ENCODE peak calls at places on chromosomes 2 and 18, in seven cellular contexts. Z is tibial artery, V is AG04450, U is dorsolateral prefrontal cortex, O is H9, M is colonic mucosa, Q is foreskin fibroblast. I is an unnamed sample.

GRCh38 chr2:128775401-128776285 is 457.0 kb upstream of the HS6ST1 start:
- DNase-seq in Z (no peak), V (no peak), U (peak), O (peak), M (peak), Q (no peak), I (no peak)

GRCh38 chr2:231780123-231780908 is 766 bp downstream of the PDE6D start:
- DNase-seq in Z (no peak), V (no peak), U (peak), O (peak), M (peak), Q (peak), I (no peak)

GRCh38 chr2:195108182-195108581 is 548.8 kb upstream of the SLC39A10 start:
- DNase-seq in Z (no peak), V (no peak), U (no peak), O (no peak), M (no peak), Q (no peak), I (no peak)

GRCh38 chr18:44852216-44852615 is 171.5 kb downstream of the SETBP1 start:
- DNase-seq in Z (no peak), V (no peak), U (no peak), O (no peak), M (no peak), Q (no peak), I (no peak)

GRCh38 chr2:11764359-11764758 is 17.9 kb downstream of the LPIN1 start:
- DNase-seq in Z (no peak), V (no peak), U (no peak), O (no peak), M (peak), Q (no peak), I (no peak)

GRCh38 chr18:73446502-73446901 is 578.7 kb upstream of the NETO1 start:
- DNase-seq in Z (no peak), V (no peak), U (no peak), O (no peak), M (no peak), Q (no peak), I (no peak)

GRCh38 chr2:144489315-144489920 is 30.5 kb downstream of the ZEB2 start:
- DNase-seq in Z (no peak), V (no peak), U (no peak), O (no peak), M (no peak), Q (no peak), I (no peak)

GRCh38 chr2:102726128-102727087 is 35.4 kb upstream of the TMEM182 start:
- DNase-seq in Z (no peak), V (no peak), U (no peak), O (no peak), M (no peak), Q (no peak), I (no peak)

GRCh38 chr2:224722250-224722649 is 6.1 kb upstream of the CCDC195 start:
- DNase-seq in Z (no peak), V (no peak), U (no peak), O (no peak), M (no peak), Q (no peak), I (no peak)

GRCh38 chr2:170986566-170987258 is 57.7 kb downstream of the GORASP2 start:
- DNase-seq in Z (no peak), V (no peak), U (no peak), O (no peak), M (no peak), Q (no peak), I (no peak)

GRCh38 chr2:239904496-239904895 is 120.6 kb downstream of the NDUFA10 start:
- DNase-seq in Z (peak), V (no peak), U (no peak), O (no peak), M (no peak), Q (no peak), I (no peak)

GRCh38 chr2:239058746-239059145 is 210.9 kb downstream of the TWIST2 start:
- DNase-seq in Z (no peak), V (no peak), U (no peak), O (no peak), M (no peak), Q (peak), I (no peak)

GRCh38 chr2:201157694-201158093 is 25.2 kb upstream of the CASP10 start:
- DNase-seq in Z (no peak), V (no peak), U (no peak), O (no peak), M (peak), Q (no peak), I (peak)

GRCh38 chr2:171447675-171448074 is 13.6 kb downstream of the DCAF17 start:
- DNase-seq in Z (no peak), V (no peak), U (no peak), O (no peak), M (no peak), Q (no peak), I (no peak)

GRCh38 chr2:152488075-152488474 is 153.1 kb downstream of the FMNL2 start:
- DNase-seq in Z (no peak), V (no peak), U (no peak), O (no peak), M (no peak), Q (no peak), I (no peak)

GRCh38 chr2:152489364-152489763 is 154.4 kb downstream of the FMNL2 start:
- DNase-seq in Z (no peak), V (no peak), U (no peak), O (no peak), M (no peak), Q (no peak), I (no peak)

GRCh38 chr2:152493417-152493816 is 158.4 kb downstream of the FMNL2 start:
- DNase-seq in Z (no peak), V (no peak), U (no peak), O (no peak), M (no peak), Q (no peak), I (no peak)

GRCh38 chr2:152493945-152494528 is 159.1 kb downstream of the FMNL2 start:
- DNase-seq in Z (no peak), V (no peak), U (no peak), O (no peak), M (no peak), Q (no peak), I (no peak)

DNA sequence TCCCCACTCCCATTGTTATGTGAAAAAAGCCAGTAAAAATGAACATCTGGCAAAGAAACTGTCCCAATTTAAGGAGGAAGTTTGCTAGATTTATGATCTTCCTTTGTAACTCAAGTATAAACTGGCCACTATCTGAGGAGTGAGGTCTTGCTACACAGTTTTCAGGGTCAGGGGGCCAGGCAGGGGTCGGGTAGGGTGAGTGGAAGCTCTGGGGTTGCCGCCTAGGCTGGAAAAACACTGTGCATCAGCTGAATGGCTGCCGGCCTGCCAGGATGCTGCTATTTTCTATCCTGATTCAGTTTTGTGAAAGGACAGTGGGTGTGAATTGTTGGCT is 156.1 kb downstream of the FMNL2 start:
- DNase-seq in Z (peak), V (no peak), U (peak), O (no peak), M (no peak), Q (no peak), I (no peak)
- TF ChIP-seq CTCF in Z (no peak), V (no peak), U (no peak), O (no peak), M (no peak), Q (no peak), I (no peak)

GRCh38 chr2:96760986-96761832 is 507 bp downstream of the CNNM4 start:
- DNase-seq in Z (no peak), V (no peak), U (no peak), O (peak), M (peak), Q (no peak), I (no peak)

GRCh38 chr2:96762529-96763253 is 2.0 kb downstream of the CNNM4 start:
- DNase-seq in Z (no peak), V (no peak), U (no peak), O (peak), M (no peak), Q (no peak), I (no peak)

GRCh38 chr2:96764253-96764637 is 3.5 kb downstream of the CNNM4 start:
- DNase-seq in Z (no peak), V (no peak), U (no peak), O (no peak), M (no peak), Q (no peak), I (no peak)

GRCh38 chr2:96760036-96760985 is at the start of gene CNNM4:
- DNase-seq in Z (peak), V (peak), U (peak), O (peak), M (peak), Q (peak), I (peak)

DNA sequence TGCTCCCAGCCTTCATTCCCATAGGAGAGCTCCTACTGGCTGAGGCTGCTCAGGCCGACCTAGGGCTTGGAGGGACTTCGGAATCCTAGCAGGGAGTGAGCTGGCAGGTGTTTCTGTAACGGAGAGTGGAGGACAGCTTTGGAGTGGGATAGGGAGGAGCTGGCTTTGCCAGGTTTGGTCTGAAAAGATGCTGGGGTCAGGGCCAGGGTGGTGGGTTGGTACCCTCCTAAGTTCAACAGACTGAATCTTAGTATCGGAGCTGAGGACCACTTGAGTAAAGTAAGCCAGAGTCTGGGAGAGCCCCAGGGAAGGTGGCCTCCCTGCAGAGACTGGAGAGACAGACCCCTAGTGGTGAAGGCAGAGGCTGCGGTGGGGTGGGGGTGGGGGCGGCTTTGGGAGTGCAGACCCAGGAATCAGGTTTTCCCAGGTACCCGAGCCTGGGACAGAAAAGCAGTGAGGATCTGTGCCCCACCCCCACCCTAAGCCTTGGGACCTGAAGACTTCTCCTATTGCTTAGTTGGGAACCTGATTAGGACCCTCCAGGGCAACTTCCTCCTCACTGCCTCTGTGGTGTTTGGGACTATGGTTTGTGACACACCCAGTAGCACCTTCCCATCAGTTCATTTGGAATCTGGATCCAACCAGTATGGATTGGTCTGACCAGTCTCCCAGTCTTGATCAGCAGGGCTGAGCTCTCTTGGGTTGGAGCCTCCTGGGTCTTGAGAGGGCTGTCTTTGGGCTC is 3.0 kb downstream of the CNNM4 start:
- DNase-seq in Z (no peak), V (no peak), U (no peak), O (peak), M (peak), Q (no peak), I (peak)
- TF ChIP-seq CTCF in Z (peak), V (peak), U (peak), O (peak), M (peak), Q (peak), I (peak)

GRCh38 chr18:7720395-7720794 is 153.3 kb downstream of the PTPRM start:
- DNase-seq in Z (no peak), V (no peak), U (no peak), O (no peak), M (no peak), Q (no peak), I (no peak)

GRCh38 chr18:7721532-7721931 is 154.4 kb downstream of the PTPRM start:
- DNase-seq in Z (no peak), V (no peak), U (no peak), O (no peak), M (no peak), Q (no peak), I (no peak)

GRCh38 chr18:7725473-7725872 is 158.4 kb downstream of the PTPRM start:
- DNase-seq in Z (no peak), V (no peak), U (no peak), O (no peak), M (no peak), Q (no peak), I (no peak)

GRCh38 chr18:7723558-7723957 is 156.4 kb downstream of the PTPRM start:
- DNase-seq in Z (no peak), V (no peak), U (no peak), O (peak), M (no peak), Q (no peak), I (no peak)

GRCh38 chr18:7722955-7723354 is 155.8 kb downstream of the PTPRM start:
- DNase-seq in Z (no peak), V (no peak), U (no peak), O (no peak), M (no peak), Q (no peak), I (no peak)
- TF ChIP-seq CTCF in Z (no peak), V (no peak), U (no peak), O (no peak), M (no peak), Q (no peak), I (no peak)

GRCh38 chr18:70781860-70782453 is 493.1 kb downstream of the SOCS6 start:
- DNase-seq in Z (no peak), V (peak), U (peak), O (peak), M (peak), Q (no peak), I (peak)
- TF ChIP-seq CTCF in Z (peak), V (peak), U (peak), O (peak), M (peak), Q (peak), I (peak)

GRCh38 chr18:49467599-49467998 is 7.2 kb upstream of the DYM start:
- DNase-seq in Z (no peak), V (no peak), U (no peak), O (no peak), M (no peak), Q (no peak), I (no peak)

GRCh38 chr18:49460958-49461601 is 635 bp upstream of the DYM start:
- DNase-seq in Z (no peak), V (no peak), U (no peak), O (no peak), M (no peak), Q (no peak), I (no peak)

GRCh38 chr18:49467019-49467563 is 6.6 kb upstream of the DYM start:
- DNase-seq in Z (no peak), V (no peak), U (no peak), O (no peak), M (no peak), Q (no peak), I (no peak)

GRCh38 chr18:49461602-49461977 is 1.1 kb upstream of the DYM start:
- DNase-seq in Z (no peak), V (no peak), U (no peak), O (no peak), M (no peak), Q (no peak), I (no peak)

DNA sequence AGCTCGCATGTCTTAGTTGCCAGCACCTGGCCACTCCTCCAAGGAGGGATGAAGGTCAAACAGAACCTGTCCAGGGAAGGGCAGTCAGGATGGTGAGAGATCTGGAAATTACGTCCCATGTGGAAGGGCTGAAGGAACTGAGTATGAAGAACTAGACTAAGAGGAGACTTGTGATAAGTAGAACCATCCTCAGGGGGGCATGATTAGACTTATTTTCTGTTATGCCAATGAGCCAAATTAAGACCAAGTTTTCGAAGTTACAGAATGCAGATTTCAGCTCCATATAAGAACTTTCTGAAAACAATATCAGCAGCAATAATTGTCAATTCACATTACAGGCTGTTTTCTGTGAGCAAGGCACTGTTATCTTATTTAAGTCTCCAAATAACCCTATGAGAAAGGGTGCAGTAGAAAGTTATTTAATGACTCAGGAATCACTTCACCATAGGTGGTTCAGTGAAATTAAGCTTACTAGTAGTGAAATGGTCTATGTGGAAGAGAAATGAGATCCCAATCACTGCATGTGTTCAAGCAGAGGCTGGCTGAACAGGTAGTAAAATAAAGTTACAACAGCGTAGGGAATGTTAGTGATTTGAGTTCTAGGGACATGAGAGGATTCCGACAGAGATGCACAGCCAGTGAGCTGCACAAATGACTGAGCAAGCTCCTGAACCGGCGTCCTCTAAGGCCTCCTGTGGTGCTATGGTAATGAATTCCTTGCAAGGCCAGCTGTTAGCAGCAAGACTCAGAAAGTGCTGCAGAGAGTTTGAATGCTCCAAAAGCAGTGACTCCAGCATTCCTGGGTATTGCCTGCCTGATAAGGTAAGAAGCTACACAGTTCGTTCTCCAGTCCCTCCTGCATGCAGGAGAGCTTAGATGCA is 4.5 kb upstream of the DYM start:
- DNase-seq in Z (no peak), V (no peak), U (no peak), O (peak), M (no peak), Q (peak), I (peak)
- TF ChIP-seq CTCF in Z (no peak), V (no peak), U (no peak), O (no peak), M (no peak), Q (no peak), I (no peak)

GRCh38 chr2:33034784-33035183 is 88.0 kb downstream of the LTBP1 start:
- DNase-seq in Z (no peak), V (no peak), U (no peak), O (no peak), M (no peak), Q (peak), I (peak)
- TF ChIP-seq CTCF in Z (peak), V (peak), U (peak), O (no peak), M (no peak), Q (peak), I (peak)

I was measured in HFFc6.